ENCODE peak calls at places on chromosomes 16 and 17, in ten cellular contexts. K is uterus; I is breast epithelium; C is colonic mucosa; U is mammary epithelial cell; S is endothelial cell of umbilical vein; V is progenitor cell of endocrine pancreas; L is left ventricle myocardium inferior; Z is neural progenitor cell; M is CD8-positive, alpha-beta T cell. P is an unnamed sample.

GRCh38 chr16:49833055-49833454 is 22.9 kb downstream of the ZNF423 start:
- DNase-seq in C (peak; percentile 54), Z (no peak), U (no peak), I (no peak), L (peak; percentile 73), V (no peak), S (peak; percentile 77), M (no peak), K (peak; percentile 76), P (no peak)

GRCh38 chr17:48095611-48096010 is 5.7 kb downstream of the CBX1 start:
- DNase-seq in V (no peak), L (no peak), K (no peak), S (no peak), M (no peak), U (no peak), C (no peak), I (no peak), Z (no peak), P (no peak)

GRCh38 chr17:9217151-9218067 is 196.1 kb downstream of the NTN1 start:
- DNase-seq in M (no peak), C (no peak), I (no peak), V (no peak), L (no peak), U (peak; percentile 61), K (peak; percentile 77), Z (no peak), S (no peak), P (no peak)

GRCh38 chr16:87323727-87324410 is 6.7 kb upstream of the C16orf95 start:
- DNase-seq in M (no peak), V (no peak), L (no peak), U (no peak), I (no peak), S (no peak), C (no peak), K (peak; percentile 9), Z (no peak), P (no peak)

GRCh38 chr17:81635431-81635830 is 1.5 kb downstream of the NPLOC4 start:
- DNase-seq in K (no peak), Z (no peak), S (no peak), V (no peak), C (no peak), I (no peak), U (peak; percentile 52), L (no peak), M (no peak), P (no peak)

GRCh38 chr17:61875804-61876203 is 12.5 kb upstream of the BRIP1 start:
- DNase-seq in Z (no peak), V (no peak), C (no peak), K (no peak), S (no peak), U (no peak), L (no peak), I (no peak), M (no peak), P (no peak)

GRCh38 chr16:17359778-17360177 is 111.0 kb downstream of the XYLT1 start:
- DNase-seq in K (no peak), V (no peak), L (no peak), I (no peak), C (no peak), M (peak; percentile 53), S (no peak), U (peak; percentile 60), Z (no peak), P (no peak)

GRCh38 chr16:69486272-69486671 is 61.9 kb downstream of the CYB5B start:
- DNase-seq in L (no peak), K (no peak), S (no peak), V (no peak), U (no peak), Z (no peak), C (no peak), I (no peak), M (no peak), P (no peak)

GRCh38 chr17:82023447-82024241 is 539 bp downstream of the LRRC45 start:
- DNase-seq in C (no peak), L (no peak), Z (no peak), V (no peak), U (peak; percentile 29), I (no peak), M (no peak), K (no peak), S (no peak), P (no peak)

GRCh38 chr16:75340715-75341500 is 89.5 kb upstream of the BCAR1 start:
- DNase-seq in M (no peak), Z (no peak), K (no peak), S (peak; percentile 98), L (no peak), V (no peak), I (no peak), U (no peak), C (no peak), P (no peak)

GRCh38 chr17:65283704-65284103 is 146.5 kb downstream of the RGS9 start:
- DNase-seq in L (no peak), I (no peak), U (no peak), C (peak; percentile 68), V (no peak), M (no peak), K (no peak), S (peak; percentile 73), Z (no peak), P (no peak)

GRCh38 chr16:77306050-77306616 is 106.9 kb downstream of the SYCE1L start:
- DNase-seq in U (no peak), K (no peak), M (no peak), V (no peak), Z (no peak), C (no peak), S (no peak), L (no peak), I (no peak), P (no peak)

GRCh38 chr16:56999409-57000270 is 10.3 kb downstream of the NLRC5 start:
- DNase-seq in U (no peak), M (no peak), S (no peak), L (no peak), K (no peak), Z (no peak), C (no peak), V (no peak), I (no peak), P (no peak)

GRCh38 chr17:1362964-1363363 is 37.1 kb downstream of the YWHAE start:
- DNase-seq in Z (no peak), M (no peak), U (no peak), I (no peak), K (no peak), C (peak; percentile 25), S (no peak), V (no peak), L (no peak), P (no peak)

DNA sequence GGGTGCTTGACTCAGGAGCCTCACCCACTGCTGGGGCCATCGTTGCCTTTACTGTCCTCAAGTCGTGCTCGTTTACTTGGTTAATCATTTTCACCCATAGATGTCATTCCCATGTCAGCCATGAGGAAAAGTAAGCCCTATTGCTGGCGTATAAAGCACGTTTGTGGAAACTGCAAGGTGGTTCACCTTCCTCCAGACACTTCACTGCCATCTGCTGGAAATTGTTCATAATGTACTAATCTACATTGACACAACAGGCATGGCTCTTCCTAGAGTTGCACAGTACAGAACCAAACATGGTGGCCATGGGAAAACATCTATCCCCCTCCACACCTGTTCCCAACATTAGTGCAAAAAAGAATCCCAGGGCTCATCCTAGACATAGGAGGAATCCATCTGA is 116.6 kb downstream of the ZNF18 start:
- DNase-seq in Z (peak; percentile 48), V (no peak), K (no peak), S (no peak), U (peak; percentile 19), M (no peak), C (peak; percentile 23), L (no peak), I (no peak), P (no peak)
- TF ChIP-seq CTCF in Z (peak; percentile 38), V (peak; percentile 52), K (peak; percentile 14), S (no peak), U (no peak), M (no peak), C (no peak), L (peak; percentile 52), I (no peak), P (no peak)

GRCh38 chr17:77723071-77723908 is 235.2 kb upstream of the TNRC6C start:
- DNase-seq in I (no peak), C (peak; percentile 13), K (no peak), L (peak; percentile 38), V (no peak), U (no peak), Z (no peak), M (no peak), S (no peak), P (no peak)

GRCh38 chr17:77720946-77721822 is 237.3 kb upstream of the TNRC6C start:
- DNase-seq in V (no peak), U (no peak), M (no peak), C (peak; percentile 3), S (no peak), I (no peak), K (no peak), L (no peak), Z (no peak), P (no peak)

GRCh38 chr17:77719806-77720205 is 238.7 kb upstream of the TNRC6C start:
- DNase-seq in Z (no peak), M (no peak), S (no peak), V (no peak), C (no peak), K (no peak), L (no peak), I (no peak), U (no peak), P (no peak)

GRCh38 chr17:77722366-77722765 is 236.1 kb upstream of the TNRC6C start:
- DNase-seq in L (no peak), I (no peak), U (no peak), Z (no peak), S (no peak), C (no peak), V (no peak), M (no peak), K (no peak), P (no peak)

DNA sequence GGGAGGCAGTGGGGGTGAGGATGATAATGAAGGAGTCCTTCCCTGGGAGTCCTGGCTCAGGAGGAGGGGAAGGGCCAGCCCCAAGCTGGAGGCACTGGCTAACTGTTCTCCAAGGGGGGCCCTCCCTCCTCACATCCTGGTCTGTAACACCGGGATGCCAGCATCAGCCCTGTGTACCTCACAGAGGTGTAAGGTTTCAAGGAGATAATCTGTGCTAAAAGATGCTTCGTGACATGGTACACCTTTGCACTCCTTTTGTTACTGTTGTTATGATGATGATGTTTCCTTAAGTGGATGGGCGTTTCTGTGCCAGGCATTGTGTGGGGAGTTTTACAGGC is 236.7 kb upstream of the TNRC6C start:
- DNase-seq in S (no peak), C (peak; percentile 3), Z (no peak), M (peak; percentile 2), I (no peak), U (no peak), K (no peak), L (no peak), V (no peak), P (no peak)
- TF ChIP-seq CTCF in S (no peak), C (no peak), Z (no peak), M (no peak), I (no peak), U (no peak), K (no peak), L (no peak), V (no peak), P (no peak)

GRCh38 chr17:17972126-17972951 is at the start of the genes DRC3 and TOM1L2:
- DNase-seq in S (peak; percentile 100), U (peak; percentile 100), K (peak; percentile 100), C (peak; percentile 100), V (peak; percentile 99), I (peak; percentile 100), Z (peak; percentile 100), L (peak; percentile 100), M (peak; percentile 100), P (peak; percentile 97)
- TF ChIP-seq CTCF in S (no peak), U (no peak), K (peak; percentile 48), C (no peak), V (peak; percentile 11), I (peak; percentile 24), Z (peak; percentile 14), L (peak; percentile 45), M (no peak), P (no peak)

GRCh38 chr16:86071611-86072240 is 172.8 kb downstream of the IRF8 start:
- DNase-seq in K (no peak), M (no peak), V (no peak), L (no peak), I (no peak), C (no peak), U (no peak), Z (no peak), S (no peak), P (no peak)
- TF ChIP-seq CTCF in K (no peak), M (no peak), V (no peak), L (no peak), I (no peak), C (no peak), U (no peak), Z (no peak), S (no peak), P (no peak)